ENCODE peak calls at places on chromosome 13, in nine cellular contexts. X is WTC11, L is fibroblast of pulmonary artery, G is HAP-1, H is neural crest cell, Y is EH, V is heart right ventricle, O is body of pancreas, W is GOT3. C is an unnamed sample.

GRCh38 chr13:29676535-29676934 is 81.0 kb upstream of the SLC7A1 start:
- DNase-seq in O (peak; percentile 14), G (no peak), H (no peak), Y (peak; percentile 73), X (no peak), L (peak; percentile 6), V (no peak), W (no peak), C (no peak)

GRCh38 chr13:99226493-99226892 is 25.8 kb downstream of the UBAC2 start:
- DNase-seq in O (no peak), W (no peak), Y (no peak), G (no peak), H (no peak), V (no peak), X (no peak), L (no peak), C (no peak)

GRCh38 chr13:40143559-40143958 is 488.1 kb downstream of the COG6 start:
- DNase-seq in V (no peak), Y (no peak), G (no peak), X (no peak), W (no peak), O (no peak), L (no peak), H (no peak), C (no peak)

GRCh38 chr13:113510871-113511270 is 20.4 kb upstream of the DCUN1D2 start:
- DNase-seq in L (no peak), W (no peak), H (no peak), Y (no peak), V (no peak), G (no peak), O (no peak), X (no peak), C (no peak)

GRCh38 chr13:44317752-44318550 is 55.7 kb upstream of the SERP2 start:
- DNase-seq in O (no peak), Y (peak; percentile 52), X (no peak), G (no peak), H (no peak), L (no peak), W (no peak), V (no peak), C (no peak)

GRCh38 chr13:107807306-107808073 is 407.8 kb downstream of the LIG4 start:
- DNase-seq in L (peak; percentile 25), O (no peak), V (no peak), H (no peak), W (no peak), G (no peak), X (no peak), Y (no peak), C (no peak)

GRCh38 chr13:100275746-100276145 is 186.9 kb downstream of the PCCA start:
- DNase-seq in W (no peak), Y (no peak), X (no peak), H (no peak), L (no peak), V (no peak), G (peak; percentile 21), O (no peak), C (no peak)

GRCh38 chr13:54852831-54853230 is 1824.2 kb downstream of the OLFM4 start:
- DNase-seq in H (no peak), Y (no peak), V (no peak), X (no peak), G (no peak), W (no peak), L (no peak), O (no peak), C (no peak)

GRCh38 chr13:27395007-27395510 is 29.4 kb upstream of the GTF3A start:
- DNase-seq in W (no peak), H (no peak), G (no peak), O (peak; percentile 53), L (no peak), X (no peak), Y (no peak), V (no peak), C (no peak)

GRCh38 chr13:25922373-25922772 is 129.4 kb downstream of the SHISA2 start:
- DNase-seq in X (no peak), G (no peak), Y (peak; percentile 7), L (no peak), H (no peak), V (no peak), W (no peak), O (no peak), C (no peak)

GRCh38 chr13:41492432-41493267 is 35.3 kb downstream of the RGCC start:
- DNase-seq in Y (peak; percentile 22), H (no peak), L (no peak), X (no peak), W (no peak), G (no peak), O (no peak), V (no peak), C (no peak)

GRCh38 chr13:30446122-30446500 is 19.6 kb downstream of the HMGB1 start:
- DNase-seq in O (no peak), L (no peak), V (no peak), X (no peak), Y (no peak), W (no peak), H (no peak), G (no peak), C (no peak)

GRCh38 chr13:99196466-99197256 is 4.0 kb upstream of the UBAC2 start:
- DNase-seq in Y (peak; percentile 20), X (no peak), W (no peak), L (peak; percentile 9), H (no peak), G (no peak), V (no peak), O (no peak), C (no peak)

GRCh38 chr13:73661066-73661465 is 473.1 kb downstream of the KLF12 start:
- DNase-seq in L (no peak), W (no peak), H (no peak), O (no peak), V (no peak), G (no peak), X (no peak), Y (no peak), C (no peak)

GRCh38 chr13:110251227-110251791 is 55.6 kb downstream of the COL4A1 start:
- DNase-seq in Y (no peak), W (no peak), G (no peak), H (no peak), X (no peak), L (no peak), O (no peak), V (no peak), C (peak; percentile 39)

GRCh38 chr13:35785563-35786327 is 309.3 kb upstream of the MAB21L1 start:
- DNase-seq in W (no peak), O (no peak), V (no peak), H (no peak), Y (no peak), G (no peak), X (no peak), L (no peak), C (no peak)

GRCh38 chr13:98599502-98600328 is 22.8 kb upstream of the STK24 start:
- DNase-seq in Y (peak; percentile 45), G (no peak), L (peak; percentile 18), X (no peak), H (no peak), V (no peak), W (no peak), O (no peak), C (no peak)

GRCh38 chr13:79919109-79919508 is 421.8 kb downstream of the SPRY2 start:
- DNase-seq in V (no peak), G (no peak), X (no peak), H (no peak), O (no peak), W (no peak), Y (no peak), L (no peak), C (no peak)

GRCh38 chr13:99600318-99600717 is 99.0 kb downstream of the TM9SF2 start:
- DNase-seq in G (no peak), L (no peak), V (no peak), O (no peak), Y (no peak), X (peak; percentile 77), W (no peak), H (no peak), C (no peak)

GRCh38 chr13:24742294-24742693 is 21.7 kb upstream of the RNF17 start:
- DNase-seq in O (no peak), Y (no peak), G (no peak), X (peak; percentile 16), L (peak; percentile 57), H (no peak), V (no peak), W (no peak), C (no peak)

GRCh38 chr13:77333521-77334083 is 6.7 kb upstream of the MYCBP2 start:
- DNase-seq in V (no peak), W (no peak), O (no peak), L (no peak), Y (no peak), G (no peak), X (no peak), H (no peak), C (no peak)

GRCh38 chr13:50224534-50224933 is 209.3 kb downstream of the KCNRG start:
- DNase-seq in G (no peak), X (no peak), O (no peak), L (peak; percentile 49), H (no peak), V (no peak), W (no peak), Y (no peak), C (no peak)

GRCh38 chr13:26951581-26952177 is 191.1 kb upstream of the GPR12 start:
- DNase-seq in O (peak; percentile 85), H (no peak), X (no peak), L (no peak), Y (no peak), W (no peak), G (no peak), V (no peak), C (no peak)

GRCh38 chr13:29465741-29466293 is 129.7 kb downstream of the SLC7A1 start:
- DNase-seq in V (peak; percentile 38), X (no peak), G (no peak), L (peak; percentile 68), Y (peak; percentile 82), W (no peak), H (no peak), O (peak; percentile 27), C (no peak)

GRCh38 chr13:33577037-33577436 is 240.9 kb upstream of the RFC3 start:
- DNase-seq in W (no peak), V (no peak), Y (peak; percentile 7), H (no peak), L (peak; percentile 58), X (no peak), G (no peak), O (no peak), C (no peak)

GRCh38 chr13:21458457-21458815 is 667 bp downstream of the ZDHHC20 start:
- DNase-seq in G (peak; percentile 55), W (no peak), Y (peak; percentile 22), X (peak; percentile 67), O (peak; percentile 60), H (peak; percentile 12), L (no peak), V (peak; percentile 35), C (peak; percentile 72)

GRCh38 chr13:79941752-79942151 is 399.2 kb downstream of the SPRY2 start:
- DNase-seq in O (no peak), X (no peak), W (no peak), L (no peak), H (no peak), Y (no peak), V (no peak), G (no peak), C (no peak)

GRCh38 chr13:38826182-38826813 is 139.4 kb downstream of the FREM2 start:
- DNase-seq in L (no peak), H (no peak), V (no peak), W (no peak), X (no peak), G (no peak), O (peak; percentile 27), Y (no peak), C (no peak)

C was measured in ureter.